ENCODE peak calls at places on chromosomes 6 and 20, in four cellular contexts. F is cardiac fibroblast, J is islet precursor cell, I is T-cell. R is an unnamed sample.

GRCh38 chr20:49717693-49718092 is 4.0 kb upstream of the B4GALT5 start:
- DNase-seq in F (no peak), J (peak; percentile 61), I (no peak), R (no peak)

GRCh38 chr6:35213824-35214756 is at the start of gene SCUBE3:
- DNase-seq in F (peak; percentile 31), J (peak; percentile 84), I (no peak), R (peak; percentile 18)

GRCh38 chr6:89022747-89023289 is 57.7 kb upstream of the PNRC1 start:
- DNase-seq in F (peak; percentile 72), J (no peak), I (no peak), R (no peak)

GRCh38 chr6:139308936-139309603 is 17.3 kb upstream of the TXLNB start:
- DNase-seq in F (peak; percentile 83), J (no peak), I (no peak), R (peak; percentile 71)

GRCh38 chr20:5781798-5782750 is 31.9 kb downstream of the SHLD1 start:
- DNase-seq in F (no peak), J (peak; percentile 80), I (no peak), R (no peak)

GRCh38 chr20:46117704-46118467 is at the start of gene CD40:
- DNase-seq in F (peak; percentile 78), J (peak; percentile 96), I (peak; percentile 61), R (peak; percentile 56)

GRCh38 chr6:156080371-156080770 is 624.7 kb upstream of the NOX3 start:
- DNase-seq in F (no peak), J (no peak), I (no peak), R (no peak)

GRCh38 chr6:19336579-19336978 is 500.6 kb upstream of the ID4 start:
- DNase-seq in F (no peak), J (no peak), I (no peak), R (no peak)

GRCh38 chr6:25590986-25591385 is 61.0 kb upstream of the SCGN start:
- DNase-seq in F (no peak), J (no peak), I (no peak), R (no peak)

GRCh38 chr6:11121851-11122250 is 10.3 kb upstream of the ERVFRD-1 start:
- DNase-seq in F (peak; percentile 37), J (no peak), I (no peak), R (peak; percentile 21)

GRCh38 chr6:127162808-127163207 is 44.3 kb downstream of the RSPO3 start:
- DNase-seq in F (peak; percentile 61), J (no peak), I (no peak), R (peak; percentile 43)

GRCh38 chr6:153511896-153512496 is 380.9 kb upstream of the RGS17 start:
- DNase-seq in F (peak; percentile 55), J (no peak), I (no peak), R (peak; percentile 28)

GRCh38 chr6:81998432-81998831 is 246.0 kb upstream of the TENT5A start:
- DNase-seq in F (peak; percentile 61), J (no peak), I (no peak), R (peak; percentile 68)

GRCh38 chr6:131013495-131013894 is 49.5 kb downstream of the EPB41L2 start:
- DNase-seq in F (peak; percentile 92), J (no peak), I (no peak), R (peak; percentile 87)

GRCh38 chr6:89667872-89668556 is 29.5 kb upstream of the LYRM2 start:
- DNase-seq in F (peak; percentile 54), J (no peak), I (no peak), R (peak; percentile 14)

GRCh38 chr20:49397525-49397924 is 84.9 kb downstream of the KCNB1 start:
- DNase-seq in F (peak; percentile 23), J (peak; percentile 91), I (no peak), R (peak; percentile 18)

GRCh38 chr6:147905721-147906120 is 397.2 kb downstream of the SAMD5 start:
- DNase-seq in F (no peak), J (no peak), I (no peak), R (peak; percentile 29)